ENCODE peak calls at places on chromosomes 2 and 18, in four cellular contexts. R is adrenal gland, B is A549, P is K562. F is an unnamed sample.

GRCh38 chr18:59502899-59503245 is 143.8 kb upstream of the LMAN1 start:
- DNase-seq in R (no peak), B (no peak), P (no peak), F (peak)

GRCh38 chr2:238164906-238165287 is 6.1 kb downstream of the ERFE start:
- DNase-seq in R (no peak), B (no peak), P (no peak), F (no peak)

GRCh38 chr2:188628989-188629889 is 337.6 kb downstream of the GULP1 start:
- DNase-seq in R (no peak), B (peak), P (no peak), F (no peak)

GRCh38 chr2:196440413-196440812 is 199.1 kb upstream of the CCDC150 start:
- DNase-seq in R (no peak), B (no peak), P (no peak), F (no peak)

GRCh38 chr2:149160701-149161217 is 122.3 kb downstream of the LYPD6B start:
- DNase-seq in R (no peak), B (no peak), P (no peak), F (no peak)

GRCh38 chr18:72232611-72233010 is 311.5 kb downstream of the CBLN2 start:
- DNase-seq in R (no peak), B (no peak), P (no peak), F (no peak)

GRCh38 chr2:85312404-85312803 is 15.4 kb downstream of the TGOLN2 start:
- DNase-seq in R (peak), B (peak), P (no peak), F (no peak)

GRCh38 chr2:235511751-235512698 is 18.2 kb downstream of the AGAP1 start:
- DNase-seq in R (no peak), B (no peak), P (no peak), F (no peak)

GRCh38 chr2:217162533-217162932 is 302.7 kb upstream of the TNP1 start:
- DNase-seq in R (no peak), B (no peak), P (peak), F (no peak)

GRCh38 chr2:28640263-28640907 is 111.2 kb upstream of the PPP1CB start:
- DNase-seq in R (no peak), B (no peak), P (no peak), F (no peak)

GRCh38 chr2:234288974-234289455 is 207.9 kb downstream of the ARL4C start:
- DNase-seq in R (peak), B (peak), P (peak), F (peak)

GRCh38 chr2:201779996-201780673 is 598 bp downstream of the ALS2 start:
- DNase-seq in R (no peak), B (peak), P (peak), F (no peak)

GRCh38 chr2:236862526-236862925 is 223.2 kb upstream of the COPS8 start:
- DNase-seq in R (peak), B (no peak), P (no peak), F (peak)

GRCh38 chr2:201194097-201194496 is 11.2 kb downstream of the CASP10 start:
- DNase-seq in R (no peak), B (no peak), P (no peak), F (no peak)

GRCh38 chr2:23503097-23503496 is 118.1 kb downstream of the KLHL29 start:
- DNase-seq in R (no peak), B (no peak), P (no peak), F (no peak)

GRCh38 chr2:26756337-26756736 is 7.7 kb upstream of the SLC35F6 start:
- DNase-seq in R (no peak), B (no peak), P (no peak), F (no peak)

GRCh38 chr2:42722328-42723190 is 41.4 kb downstream of the OXER1 start:
- DNase-seq in R (peak), B (peak), P (peak), F (peak)

GRCh38 chr2:64978514-64979268 is 10.5 kb upstream of the SLC1A4 start:
- DNase-seq in R (no peak), B (peak), P (peak), F (no peak)

GRCh38 chr18:48132993-48133674 is 202.7 kb upstream of the SMAD2 start:
- DNase-seq in R (no peak), B (no peak), P (no peak), F (no peak)

GRCh38 chr2:109435866-109436634 is 177.7 kb downstream of the SEPTIN10 start:
- DNase-seq in R (peak), B (no peak), P (no peak), F (peak)

GRCh38 chr2:8454797-8455196 is 227.1 kb upstream of the ID2 start:
- DNase-seq in R (no peak), B (no peak), P (no peak), F (peak)

GRCh38 chr18:7417742-7418141 is 149.4 kb upstream of the PTPRM start:
- DNase-seq in R (no peak), B (peak), P (no peak), F (no peak)

GRCh38 chr2:27830616-27831120 is 59.1 kb downstream of the MRPL33 start:
- DNase-seq in R (no peak), B (no peak), P (no peak), F (no peak)

GRCh38 chr18:59848002-59848401 is 51.8 kb upstream of the PMAIP1 start:
- DNase-seq in R (no peak), B (no peak), P (no peak), F (no peak)

GRCh38 chr2:190267302-190267701 is 52.3 kb downstream of the HIBCH start:
- DNase-seq in R (peak), B (peak), P (peak), F (no peak)

GRCh38 chr2:6723865-6724571 is 141.7 kb downstream of the CMPK2 start:
- DNase-seq in R (no peak), B (no peak), P (no peak), F (no peak)

GRCh38 chr2:56715670-56716069 is 531.9 kb downstream of the CCDC85A start:
- DNase-seq in R (no peak), B (no peak), P (no peak), F (no peak)

GRCh38 chr2:236503100-236503499 is 66.5 kb upstream of the ACKR3 start:
- DNase-seq in R (no peak), B (peak), P (no peak), F (no peak)

GRCh38 chr2:113406114-113406513 is 31.4 kb upstream of the ZNG1B start:
- DNase-seq in R (no peak), B (no peak), P (no peak), F (no peak)

GRCh38 chr2:232761301-232761907 is 15.0 kb downstream of the KCNJ13 start:
- DNase-seq in R (no peak), B (peak), P (peak), F (no peak)

GRCh38 chr2:69636395-69636794 is 7.1 kb downstream of the AAK1 start:
- DNase-seq in R (no peak), B (no peak), P (no peak), F (no peak)

DNA sequence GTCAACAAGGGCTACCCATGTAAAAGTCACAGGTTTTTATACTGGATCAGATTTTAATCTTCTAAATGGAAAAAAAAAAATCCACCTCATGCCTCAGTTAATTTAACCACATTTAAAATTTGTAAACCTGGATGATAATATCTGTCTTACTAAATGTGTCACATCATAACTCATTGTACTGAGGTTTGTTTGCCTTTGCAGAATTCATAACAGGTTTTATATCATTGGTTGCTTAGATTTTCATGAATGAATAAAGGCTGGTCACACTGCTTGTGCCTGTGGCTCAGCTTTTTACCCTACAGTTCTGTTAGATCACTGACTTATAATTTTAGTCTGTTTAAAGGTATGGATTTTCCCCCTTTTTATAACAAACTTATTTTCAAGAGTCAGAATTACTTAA is 48.9 kb downstream of the PSMD14 start:
- DNase-seq in R (no peak), B (no peak), P (no peak), F (no peak)
- TF ChIP-seq POLR2A in R (no peak), B (no peak), P (no peak), F (no peak)

DNA sequence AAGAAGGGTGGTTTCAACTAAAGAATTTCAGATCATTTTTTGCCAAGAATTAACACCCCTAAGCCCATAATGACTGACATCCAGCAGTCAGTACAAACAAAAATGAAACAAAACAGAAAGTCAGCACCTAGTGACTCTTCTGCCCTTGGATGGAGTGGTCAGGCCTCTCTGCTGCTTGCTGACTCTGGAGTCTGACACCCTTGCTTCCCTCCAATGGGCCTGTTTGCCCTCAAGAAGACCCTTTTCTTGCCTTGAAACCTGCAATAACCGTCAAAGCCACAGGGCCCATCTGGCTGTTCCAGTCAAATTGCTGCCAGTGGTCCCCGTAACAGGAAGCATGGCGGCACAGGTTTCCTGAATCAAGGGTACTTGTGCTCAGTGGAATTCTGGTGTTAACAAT is 27.2 kb upstream of the CYTIP start:
- DNase-seq in R (no peak), B (no peak), P (no peak), F (no peak)
- TF ChIP-seq POLR2A in R (no peak), B (no peak), P (no peak), F (no peak)

GRCh38 chr2:207311316-207312005 is 145.7 kb upstream of the KLF7 start:
- DNase-seq in R (peak), B (peak), P (peak), F (peak)
- TF ChIP-seq POLR2A in R (no peak), B (no peak), P (no peak), F (no peak)

GRCh38 chr2:202870431-202871160 is 970 bp downstream of the ICA1L start:
- DNase-seq in R (peak), B (peak), P (peak), F (peak)

DNA sequence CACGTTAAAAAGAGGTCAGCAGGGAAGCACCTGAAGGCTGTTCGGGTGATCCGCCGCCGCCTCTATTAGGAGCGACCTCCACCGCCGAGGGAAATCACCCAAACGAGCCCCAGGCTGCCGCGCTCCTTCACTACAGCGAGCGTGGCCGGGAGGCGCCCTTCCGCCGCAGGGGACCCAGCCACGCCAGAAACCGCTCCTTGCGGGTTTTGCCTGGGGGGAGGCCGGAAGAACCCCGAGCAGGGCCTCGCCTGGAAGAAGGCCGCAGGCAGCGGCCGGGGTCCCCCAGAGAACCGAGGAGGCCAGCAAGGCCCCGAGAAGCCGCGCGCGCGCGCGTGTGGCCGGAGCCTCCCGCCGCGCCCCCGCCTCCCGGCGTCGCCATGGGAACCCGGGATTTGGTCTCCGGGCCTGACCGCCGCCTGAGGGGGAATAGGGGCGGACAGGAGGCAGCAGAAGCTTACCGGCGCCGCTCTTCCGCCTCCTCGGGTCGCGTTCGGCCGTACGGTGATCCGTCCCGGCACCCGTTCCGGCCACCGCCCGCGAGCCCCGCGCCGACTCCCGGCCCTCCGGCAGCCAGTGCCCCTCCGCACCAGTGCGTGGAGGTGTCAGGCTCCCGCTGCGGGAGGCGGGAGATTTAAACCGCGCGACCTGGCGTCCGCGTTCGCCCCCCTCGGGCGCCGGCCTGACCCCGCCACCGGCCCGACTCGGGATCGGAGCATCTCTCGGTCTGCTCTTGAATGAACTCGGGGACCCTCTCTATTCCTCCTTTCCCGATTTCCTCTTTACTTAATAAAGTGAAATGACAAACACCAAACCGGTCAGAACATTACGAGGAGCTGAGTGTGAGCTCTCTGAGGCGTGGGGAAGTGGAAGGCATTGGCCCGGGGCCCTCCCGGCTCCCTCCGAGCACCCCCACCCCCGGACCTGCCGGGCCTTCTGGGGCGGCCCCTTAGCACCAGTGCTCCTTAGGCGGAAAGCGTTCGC is at the start of gene ICA1L:
- DNase-seq in R (peak), B (peak), P (peak), F (peak)
- TF ChIP-seq POLR2A in R (no peak), B (peak), P (peak), F (peak)

GRCh38 chr18:76981388-76981968 is 151.1 kb downstream of the MBP start:
- DNase-seq in R (no peak), B (no peak), P (no peak), F (no peak)
- TF ChIP-seq POLR2A in R (no peak), B (no peak), P (no peak), F (no peak)

F was measured in sigmoid colon.